ENCODE peak calls at places on chromosome 2, in eight cellular contexts. X is mesenchymal stem cell, Z is neuronal stem cell, J is cardiac fibroblast, G is AG10803, E is Panc1, P is colonic mucosa, V is tibial artery. L is an unnamed sample.

GRCh38 chr2:151060334-151060733 is 201.3 kb downstream of the RBM43 start:
- DNase-seq in X (no peak), Z (no peak), J (no peak), G (no peak), E (no peak), P (no peak), V (no peak), L (no peak)

GRCh38 chr2:101533611-101534601 is 59.0 kb upstream of the RFX8 start:
- DNase-seq in X (no peak), Z (peak; percentile 6), J (no peak), G (no peak), E (no peak), P (no peak), V (no peak), L (no peak)

GRCh38 chr2:232447638-232448472 is 8.1 kb upstream of the ALPI start:
- DNase-seq in X (no peak), Z (no peak), J (no peak), G (no peak), E (no peak), P (peak; percentile 52), V (no peak), L (no peak)

GRCh38 chr2:57842531-57842930 is 204.1 kb upstream of the VRK2 start:
- DNase-seq in X (peak; percentile 8), Z (no peak), J (peak; percentile 1), G (peak; percentile 28), E (no peak), P (no peak), V (no peak), L (no peak)

GRCh38 chr2:182521453-182522427 is 94.9 kb upstream of the PDE1A start:
- DNase-seq in X (no peak), Z (no peak), J (no peak), G (no peak), E (no peak), P (no peak), V (no peak), L (no peak)

GRCh38 chr2:17658251-17658843 is 95.3 kb downstream of the SMC6 start:
- DNase-seq in X (no peak), Z (no peak), J (peak; percentile 42), G (peak; percentile 86), E (no peak), P (no peak), V (no peak), L (no peak)

GRCh38 chr2:206713770-206714169 is 4.4 kb downstream of the DYTN start:
- DNase-seq in X (no peak), Z (no peak), J (no peak), G (no peak), E (no peak), P (no peak), V (no peak), L (no peak)

GRCh38 chr2:100427627-100428258 is 10.3 kb upstream of the CHST10 start:
- DNase-seq in X (peak; percentile 45), Z (no peak), J (peak; percentile 70), G (peak; percentile 33), E (no peak), P (peak; percentile 55), V (no peak), L (no peak)

GRCh38 chr2:214139630-214140284 is 271.1 kb upstream of the VWC2L start:
- DNase-seq in X (no peak), Z (no peak), J (no peak), G (no peak), E (no peak), P (no peak), V (no peak), L (no peak)

GRCh38 chr2:221962186-221962585 is 336.6 kb downstream of the PAX3 start:
- DNase-seq in X (no peak), Z (no peak), J (no peak), G (no peak), E (no peak), P (no peak), V (no peak), L (no peak)

GRCh38 chr2:203705184-203705583 is 1.3 kb upstream of the CD28 start:
- DNase-seq in X (no peak), Z (no peak), J (no peak), G (no peak), E (no peak), P (no peak), V (no peak), L (no peak)

GRCh38 chr2:35526741-35527140 is 828.8 kb upstream of the CRIM1 start:
- DNase-seq in X (peak; percentile 19), Z (no peak), J (no peak), G (no peak), E (no peak), P (no peak), V (no peak), L (no peak)

GRCh38 chr2:187169108-187169713 is 278.8 kb downstream of the CALCRL start:
- DNase-seq in X (peak; percentile 10), Z (no peak), J (peak; percentile 11), G (no peak), E (no peak), P (no peak), V (no peak), L (no peak)

GRCh38 chr2:20674974-20675679 is 8.2 kb downstream of the GDF7 start:
- DNase-seq in X (peak; percentile 78), Z (no peak), J (peak; percentile 89), G (peak; percentile 67), E (no peak), P (no peak), V (peak; percentile 91), L (no peak)

GRCh38 chr2:174597347-174598047 is at the start of gene WIPF1:
- DNase-seq in X (peak; percentile 92), Z (no peak), J (peak; percentile 91), G (peak; percentile 65), E (no peak), P (peak; percentile 53), V (no peak), L (no peak)
- H3K4me3 ChIP-seq in X (peak within 1 kb of the TSS; percentile 36), Z (no peak within 1 kb of the TSS), J (no peak within 1 kb of the TSS), G (no peak within 1 kb of the TSS), E (no peak within 1 kb of the TSS), P (peak within 1 kb of the TSS; percentile 16), V (peak within 1 kb of the TSS; percentile 12), L (peak within 1 kb of the TSS; percentile 40)

GRCh38 chr2:176137883-176138282 is 8.4 kb downstream of the HOXD8 start:
- DNase-seq in X (no peak), Z (no peak), J (no peak), G (peak; percentile 58), E (no peak), P (no peak), V (no peak), L (no peak)

GRCh38 chr2:176137249-176137573 is 7.7 kb downstream of the HOXD8 start:
- DNase-seq in X (no peak), Z (no peak), J (no peak), G (no peak), E (no peak), P (no peak), V (no peak), L (no peak)

GRCh38 chr2:176134978-176135575 is 5.6 kb downstream of the HOXD8 start:
- DNase-seq in X (no peak), Z (no peak), J (peak; percentile 20), G (peak; percentile 74), E (no peak), P (no peak), V (no peak), L (no peak)

GRCh38 chr2:176138526-176139169 is 9.1 kb downstream of the HOXD8 start:
- DNase-seq in X (no peak), Z (no peak), J (no peak), G (peak; percentile 36), E (no peak), P (no peak), V (peak; percentile 32), L (no peak)

GRCh38 chr2:176136375-176137248 is 7.1 kb downstream of the HOXD8 start:
- DNase-seq in X (peak; percentile 24), Z (no peak), J (no peak), G (peak; percentile 85), E (no peak), P (peak; percentile 63), V (no peak), L (no peak)
- H3K4me3 ChIP-seq in X (peak overlapping the region; percentile 86), Z (peak overlapping the region; percentile 6), J (peak overlapping the region; percentile 26), G (peak overlapping the region; percentile 80), E (peak overlapping the region; percentile 54), P (peak overlapping the region; percentile 60), V (peak overlapping the region; percentile 64), L (peak overlapping the region; percentile 21)

GRCh38 chr2:85413592-85414421 is 3.6 kb upstream of the CAPG start:
- DNase-seq in X (peak; percentile 63), Z (no peak), J (peak; percentile 32), G (peak; percentile 48), E (no peak), P (peak; percentile 75), V (no peak), L (peak; percentile 90)
- H3K4me3 ChIP-seq in X (peak overlapping the region; percentile 88), Z (no peak overlapping the region), J (peak overlapping the region; percentile 58), G (peak overlapping the region; percentile 70), E (peak overlapping the region; percentile 87), P (peak overlapping the region; percentile 39), V (peak overlapping the region; percentile 62), L (peak overlapping the region; percentile 48)

DNA sequence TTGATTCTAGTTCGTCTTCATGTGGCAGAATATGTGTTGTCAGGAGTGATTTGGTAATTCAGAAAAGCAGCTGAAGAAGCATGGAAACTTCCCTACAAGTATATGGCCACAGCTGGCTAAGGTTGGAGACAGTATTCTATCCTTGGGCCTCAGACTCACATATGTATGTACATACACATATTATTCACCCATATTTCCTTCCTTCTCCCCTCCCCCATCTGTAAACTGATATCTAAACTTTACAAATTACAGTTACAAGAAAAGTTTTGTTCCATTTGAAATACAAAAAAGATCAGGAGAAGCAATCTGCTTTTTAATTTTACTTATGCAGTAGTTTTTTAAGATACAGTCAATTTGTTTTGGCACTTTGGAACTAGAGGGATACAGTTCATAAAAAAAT is 3.1 kb downstream of the SP3 start:
- DNase-seq in X (no peak), Z (no peak), J (peak; percentile 32), G (no peak), E (no peak), P (no peak), V (no peak), L (no peak)
- H3K4me3 ChIP-seq in X (peak overlapping the region; percentile 94), Z (peak overlapping the region; percentile 97), J (peak overlapping the region; percentile 70), G (peak overlapping the region; percentile 63), E (peak overlapping the region; percentile 79), P (peak overlapping the region; percentile 90), V (peak overlapping the region; percentile 100), L (peak overlapping the region; percentile 96)

DNA sequence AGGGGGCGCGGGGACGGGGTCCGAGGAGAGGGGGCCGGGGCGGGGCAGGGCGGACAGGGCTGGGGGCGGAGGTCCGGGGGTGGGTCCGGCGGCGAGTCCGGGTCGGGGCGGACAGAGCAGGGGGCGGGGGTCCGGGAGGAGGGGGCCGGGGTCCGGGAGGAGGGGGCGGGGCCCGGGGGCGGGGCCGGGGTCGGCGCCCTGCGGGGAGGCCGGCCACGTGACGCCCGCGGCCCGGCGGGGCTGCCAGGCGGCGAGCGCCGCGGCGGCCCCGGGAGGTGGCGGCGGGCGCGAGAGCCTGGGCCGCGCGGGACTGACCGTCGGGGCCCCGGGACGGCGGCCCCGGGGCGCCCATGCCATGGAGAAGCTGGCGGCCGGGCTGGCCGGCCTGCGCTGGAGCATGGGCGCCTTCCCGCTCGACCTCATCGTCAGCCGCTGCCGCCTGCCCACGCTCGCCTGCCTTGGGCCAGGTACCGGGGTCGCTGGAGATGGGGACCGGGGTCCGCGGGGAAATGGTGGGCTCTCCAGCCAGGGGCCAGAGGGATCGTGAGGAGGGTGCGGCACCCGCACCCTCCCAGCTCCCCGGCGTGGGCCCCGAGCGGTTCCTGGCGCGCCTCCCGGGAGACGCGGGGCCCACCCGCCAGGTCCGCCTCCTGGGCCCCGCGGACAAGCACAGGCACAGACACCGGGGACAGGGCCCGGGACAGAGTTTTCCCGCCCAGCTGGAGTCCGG is at the start of gene GAREM2:
- DNase-seq in X (no peak), Z (peak; percentile 42), J (no peak), G (no peak), E (no peak), P (no peak), V (no peak), L (no peak)
- H3K4me3 ChIP-seq in X (peak within 1 kb of the TSS; percentile 18), Z (peak within 1 kb of the TSS; percentile 76), J (peak within 1 kb of the TSS; percentile 30), G (peak within 1 kb of the TSS; percentile 24), E (peak within 1 kb of the TSS; percentile 54), P (peak within 1 kb of the TSS; percentile 41), V (peak within 1 kb of the TSS; percentile 31), L (peak within 1 kb of the TSS; percentile 30)

GRCh38 chr2:195119231-195119630 is 537.8 kb upstream of the SLC39A10 start:
- DNase-seq in X (no peak), Z (no peak), J (no peak), G (no peak), E (no peak), P (no peak), V (no peak), L (no peak)
- H3K4me3 ChIP-seq in X (no peak overlapping the region), Z (no peak overlapping the region), J (no peak overlapping the region), G (no peak overlapping the region), E (no peak overlapping the region), P (no peak overlapping the region), V (no peak overlapping the region), L (no peak overlapping the region)